ENCODE peak calls at places on chromosomes 1 and 21, in nine cellular contexts. U is endodermal cell, L is Panc1, B is tibial artery, K is heart left ventricle, A is adipocyte, P is Peyer's patch, E is NT2/D1, M is transverse colon. Z is an unnamed sample. For H3K36me3, the result is how much of the 10 kb centered on the place peaks cover.

GRCh38 chr1:82161651-82162238 is 361.0 kb downstream of the ADGRL2 start:
- DNase-seq in M (peak), A (peak), E (no peak), B (no peak), K (no peak), U (no peak), P (no peak), L (no peak), Z (peak)

GRCh38 chr21:46561448-46562095 is 43.3 kb downstream of the S100B start:
- DNase-seq in A (no peak), M (no peak), K (no peak), B (no peak), U (no peak), P (no peak), L (no peak), E (no peak), Z (no peak)

GRCh38 chr1:56532359-56532696 is 47.0 kb downstream of the PLPP3 start:
- DNase-seq in A (peak), P (no peak), K (no peak), E (no peak), L (no peak), M (no peak), B (no peak), U (no peak), Z (no peak)

GRCh38 chr1:245168090-245168489 is 13.3 kb downstream of the KIF26B start:
- DNase-seq in M (peak), U (no peak), B (no peak), A (no peak), L (no peak), E (no peak), P (peak), K (peak), Z (no peak)

GRCh38 chr1:75999034-75999433 is 66.8 kb upstream of the ASB17 start:
- DNase-seq in L (no peak), E (no peak), P (no peak), U (no peak), M (no peak), K (no peak), B (no peak), A (no peak), Z (no peak)

GRCh38 chr21:35386491-35387079 is 337.5 kb upstream of the RUNX1 start:
- DNase-seq in M (no peak), B (no peak), U (no peak), L (no peak), K (no peak), E (no peak), P (no peak), A (no peak), Z (no peak)

GRCh38 chr1:115262886-115263285 is 75.2 kb downstream of the NGF start:
- DNase-seq in K (no peak), E (no peak), M (no peak), U (no peak), L (no peak), P (no peak), B (no peak), A (peak), Z (no peak)

GRCh38 chr1:84769636-84770035 is 79.4 kb upstream of the SSX2IP start:
- DNase-seq in A (no peak), M (no peak), E (no peak), U (no peak), K (no peak), L (no peak), P (no peak), B (no peak), Z (no peak)

GRCh38 chr1:240152611-240153297 is 61.1 kb downstream of the FMN2 start:
- DNase-seq in L (no peak), E (no peak), K (no peak), A (peak), M (no peak), P (no peak), U (no peak), B (no peak), Z (no peak)

GRCh38 chr1:24418898-24419628 is 3.5 kb downstream of the NIPAL3 start:
- DNase-seq in A (peak), M (peak), E (no peak), P (no peak), K (no peak), U (no peak), L (no peak), B (no peak), Z (peak)

GRCh38 chr1:44417351-44418021 is 12.4 kb downstream of the RNF220 start:
- DNase-seq in U (peak), K (no peak), M (no peak), P (no peak), E (peak), L (no peak), A (no peak), B (peak), Z (no peak)

GRCh38 chr21:45994738-45995685 is 13.4 kb downstream of the COL6A1 start:
- DNase-seq in U (peak), P (peak), A (no peak), B (no peak), E (no peak), L (no peak), K (peak), M (no peak), Z (no peak)

GRCh38 chr1:171081220-171081993 is 9.3 kb upstream of the FMO3 start:
- DNase-seq in E (no peak), K (no peak), P (no peak), M (no peak), A (peak), L (no peak), B (no peak), U (no peak), Z (peak)

GRCh38 chr1:45442272-45442671 is 48.7 kb downstream of the TESK2 start:
- DNase-seq in M (no peak), P (no peak), B (no peak), K (no peak), L (no peak), A (peak), E (no peak), U (no peak), Z (no peak)

GRCh38 chr1:46001087-46001785 is 131.2 kb downstream of the PIK3R3 start:
- DNase-seq in E (no peak), U (peak), L (no peak), P (no peak), K (no peak), B (no peak), M (no peak), A (no peak), Z (no peak)

GRCh38 chr1:98923667-98924066 is 81.0 kb downstream of the PLPPR5 start:
- DNase-seq in M (no peak), L (no peak), A (no peak), K (no peak), B (no peak), P (no peak), E (no peak), U (no peak), Z (no peak)

GRCh38 chr1:3668585-3669300 is 16.4 kb downstream of the TP73 start:
- DNase-seq in A (no peak), P (peak), M (peak), L (no peak), U (peak), B (peak), E (no peak), K (peak), Z (peak)

GRCh38 chr1:106536741-106537140 is 519.7 kb upstream of the PRMT6 start:
- DNase-seq in M (no peak), B (no peak), K (no peak), L (no peak), A (peak), U (no peak), P (no peak), E (no peak), Z (no peak)

GRCh38 chr1:182596934-182597333 is 7.3 kb downstream of the RGS16 start:
- DNase-seq in P (no peak), M (no peak), U (no peak), L (no peak), E (no peak), A (no peak), K (no peak), B (no peak), Z (no peak)

GRCh38 chr1:7671676-7672075 is 99.4 kb upstream of the VAMP3 start:
- DNase-seq in E (no peak), M (no peak), L (no peak), U (no peak), P (no peak), K (no peak), A (no peak), B (no peak), Z (no peak)

GRCh38 chr1:32201011-32201855 is 838 bp downstream of the CCDC28B start:
- DNase-seq in E (no peak), P (peak), M (peak), L (no peak), U (peak), K (peak), B (peak), A (peak), Z (peak)

GRCh38 chr1:36653850-36654249 is 171.1 kb upstream of the CSF3R start:
- DNase-seq in A (peak), K (no peak), B (no peak), L (no peak), U (no peak), M (no peak), P (no peak), E (no peak), Z (no peak)

DNA sequence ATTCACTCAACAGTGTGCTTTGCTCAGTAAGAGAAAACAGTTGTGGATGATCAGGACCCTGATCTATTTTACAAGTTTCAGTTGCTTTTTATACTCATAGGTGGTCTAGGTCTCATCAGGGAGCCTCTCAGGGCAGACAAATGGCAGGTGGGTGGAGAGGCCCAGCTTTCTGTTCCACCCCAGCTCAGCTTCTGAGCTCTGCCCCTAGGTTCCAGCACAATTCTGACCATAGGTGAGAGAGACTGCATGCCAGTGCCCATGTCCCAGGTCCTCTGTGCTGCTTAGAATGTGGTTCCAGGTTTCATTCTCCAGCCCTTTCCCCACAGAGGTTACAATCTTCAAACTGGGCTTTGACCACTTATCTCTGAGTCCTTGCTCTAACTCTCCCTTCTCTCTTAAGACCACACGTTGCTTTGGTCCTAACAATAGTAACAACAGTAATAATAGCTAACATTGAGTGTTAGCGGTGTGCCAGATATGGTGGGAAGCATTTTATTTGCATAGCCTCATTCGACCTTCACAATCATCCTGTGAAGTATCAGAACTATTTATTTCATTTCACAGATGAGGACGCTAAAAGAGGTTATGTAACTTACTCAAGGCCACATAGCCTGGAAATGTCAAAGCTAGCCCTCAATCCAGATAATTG is 19.6 kb upstream of the DUSP10 start:
- DNase-seq in B (no peak), A (no peak), E (no peak), L (no peak), M (no peak), U (no peak), P (no peak), K (no peak), Z (no peak)
- H3K36me3 ChIP-seq in B (under half), A (under half), E (under half), L (under half), M (under half), U (under half), P (under half), K (under half), Z (under half)

DNA sequence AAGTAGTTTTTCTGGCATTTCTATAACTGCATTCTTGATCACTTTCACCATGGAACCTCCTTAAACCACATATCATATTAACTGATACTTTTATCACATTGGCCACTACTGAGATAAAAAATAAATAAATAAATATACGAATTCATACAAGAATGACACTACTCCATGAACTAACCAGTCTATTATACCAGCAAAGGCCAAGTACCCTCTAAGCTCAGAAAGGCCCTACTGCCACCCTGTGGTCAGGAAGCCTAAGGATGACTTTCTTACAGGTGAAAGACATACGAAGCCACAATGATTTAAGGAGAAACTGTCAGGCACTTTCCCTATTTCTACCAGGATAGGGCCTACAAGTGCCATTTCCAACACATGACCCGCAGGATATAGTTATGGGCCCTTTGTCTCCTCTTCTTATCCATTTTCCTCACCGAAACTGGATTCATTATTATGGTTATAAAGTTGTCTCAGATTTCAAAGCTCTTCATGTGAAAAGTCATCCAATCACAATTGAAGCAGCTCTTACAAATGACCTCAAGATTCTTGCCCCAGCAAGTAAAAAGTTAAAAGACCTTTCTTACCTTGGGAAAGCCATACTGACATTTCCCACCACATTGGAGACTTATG is 23.9 kb downstream of the DNAJC8 start:
- DNase-seq in L (peak), B (peak), P (peak), E (peak), A (peak), U (peak), M (peak), K (peak), Z (peak)
- H3K36me3 ChIP-seq in L (under half), B (half or more), P (half or more), E (half or more), A (half or more), U (half or more), M (under half), K (half or more), Z (under half)

GRCh38 chr1:209803568-209803967 is 2.4 kb downstream of the IRF6 start:
- DNase-seq in L (no peak), P (no peak), K (no peak), U (no peak), B (no peak), E (no peak), A (no peak), M (no peak), Z (no peak)

GRCh38 chr1:209802780-209803152 is 3.2 kb downstream of the IRF6 start:
- DNase-seq in M (no peak), U (no peak), P (no peak), L (no peak), E (no peak), A (no peak), K (no peak), B (no peak), Z (no peak)

GRCh38 chr1:209797978-209798639 is 7.8 kb downstream of the IRF6 start:
- DNase-seq in A (peak), M (no peak), E (no peak), B (no peak), P (no peak), K (no peak), U (peak), L (no peak), Z (no peak)

GRCh38 chr1:209802117-209802779 is 3.7 kb downstream of the IRF6 start:
- DNase-seq in M (no peak), A (no peak), K (no peak), E (no peak), P (no peak), L (no peak), U (no peak), B (peak), Z (peak)

DNA sequence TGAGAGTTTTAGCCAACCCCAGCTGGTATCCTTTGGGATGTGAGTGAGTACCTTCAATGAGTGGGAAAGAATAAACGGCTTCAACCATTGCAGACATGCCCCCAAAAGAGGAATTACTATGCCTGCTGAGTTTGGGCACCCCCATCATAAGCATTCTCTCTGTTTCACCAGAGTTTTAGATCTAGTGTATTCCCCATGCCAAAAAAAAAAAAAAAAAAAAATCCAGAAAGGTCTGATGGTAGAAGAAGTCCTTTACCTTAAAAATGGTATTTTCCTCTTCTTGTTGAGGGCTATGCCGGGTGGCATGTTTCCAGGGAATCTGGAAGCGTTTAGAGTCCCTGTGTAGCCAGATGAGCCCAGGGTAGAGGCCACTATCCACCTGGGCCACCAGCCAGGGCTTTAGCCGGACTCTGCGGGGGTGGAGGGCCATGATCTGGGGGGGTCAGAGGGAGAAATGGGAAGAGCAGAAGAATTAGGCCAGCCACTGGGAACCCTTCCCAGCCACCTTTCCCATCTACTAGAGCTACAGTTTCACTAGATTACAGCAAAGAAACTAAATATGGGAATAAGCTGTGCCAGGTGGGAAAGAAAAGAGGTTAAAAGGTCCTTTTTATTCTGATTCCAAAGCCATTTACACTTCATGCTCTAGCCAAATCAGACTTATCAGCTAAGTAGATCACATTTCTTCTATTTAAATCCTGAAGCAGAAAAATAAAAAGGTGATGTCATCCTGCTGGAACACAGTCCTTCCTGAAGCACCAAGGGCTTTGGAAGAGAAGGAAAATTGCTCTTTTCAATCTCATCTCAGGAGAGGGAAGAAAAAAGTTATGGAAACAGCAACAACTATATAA is 4.7 kb downstream of the IRF6 start:
- DNase-seq in M (no peak), P (no peak), L (no peak), A (peak), K (peak), U (no peak), E (no peak), B (peak), Z (no peak)
- H3K36me3 ChIP-seq in M (under half), P (under half), L (under half), A (under half), K (under half), U (under half), E (under half), B (under half), Z (under half)

DNA sequence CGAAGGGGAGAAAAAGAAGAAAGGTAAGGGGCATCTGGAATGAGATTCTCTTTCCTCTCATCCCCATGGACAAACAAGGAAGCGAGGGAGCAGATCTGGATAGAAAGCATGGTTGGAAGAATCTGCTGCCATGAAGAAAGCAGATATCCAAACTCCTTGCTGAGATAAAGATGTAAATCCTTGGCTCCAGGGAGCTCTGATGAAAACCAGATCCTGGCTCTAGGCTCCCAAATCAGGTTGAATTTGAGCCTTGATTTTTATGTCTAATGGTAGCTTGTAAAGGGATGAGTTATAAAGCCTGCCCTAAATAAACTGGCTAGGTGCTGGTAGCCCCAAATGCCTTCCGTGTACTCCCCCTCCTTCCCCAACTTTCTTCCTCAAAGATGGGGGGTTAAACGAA is 64.1 kb upstream of the LAX1 start:
- DNase-seq in E (no peak), B (no peak), P (no peak), M (no peak), A (no peak), K (no peak), U (no peak), L (no peak), Z (no peak)
- H3K36me3 ChIP-seq in E (half or more), B (half or more), P (half or more), M (under half), A (half or more), K (half or more), U (half or more), L (under half), Z (under half)

DNA sequence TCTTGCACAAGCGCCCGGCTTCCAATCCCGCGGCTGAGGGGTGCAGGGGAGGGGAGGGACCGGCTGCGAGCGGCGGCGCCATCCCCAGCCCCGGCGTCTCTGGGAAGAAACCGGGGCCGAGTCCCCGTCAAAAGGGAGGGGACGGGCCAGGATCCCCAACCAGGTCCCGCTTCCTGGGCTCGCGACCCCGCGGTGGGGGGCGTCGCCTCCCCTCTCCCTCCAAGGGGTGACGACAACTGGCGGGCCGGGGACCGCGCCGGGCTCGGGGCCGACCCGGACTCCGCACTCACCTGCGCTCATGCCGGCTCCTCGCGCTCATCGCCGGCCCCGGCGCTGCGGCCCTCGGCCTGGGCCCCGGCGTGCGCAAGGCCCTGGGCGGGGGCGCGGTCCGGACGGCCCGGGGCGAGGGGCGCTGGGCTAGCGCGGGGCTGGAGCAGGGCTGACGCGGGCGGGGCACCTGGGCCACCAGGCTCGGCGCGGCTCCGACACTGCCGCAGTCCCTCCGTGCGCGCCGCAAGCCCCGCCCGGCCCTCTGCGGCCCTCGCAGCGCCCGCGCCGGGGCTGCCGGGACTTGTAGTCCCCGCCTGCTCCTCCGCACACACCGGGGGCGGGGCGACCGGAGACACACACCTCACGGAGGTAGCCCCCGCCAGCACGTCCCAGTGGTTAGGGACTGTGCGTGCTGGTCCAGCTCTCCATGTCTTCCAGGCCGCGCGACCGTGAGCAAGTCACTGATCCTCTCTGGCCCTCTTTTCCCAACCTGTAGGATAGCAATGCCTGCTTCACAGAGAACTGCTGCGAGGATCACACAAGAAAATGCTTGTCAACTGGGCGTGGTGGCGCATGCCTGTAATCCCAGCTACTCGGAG is at the start of gene ATP13A2:
- DNase-seq in L (peak), B (peak), U (peak), E (peak), A (peak), K (peak), M (peak), P (peak), Z (peak)
- H3K36me3 ChIP-seq in L (under half), B (under half), U (under half), E (under half), A (under half), K (under half), M (under half), P (under half), Z (under half)